ENCODE peak calls at places on chromosomes 2 and 18, in seven cellular contexts. R, Q, E, J, G, L and F are unnamed samples.

GRCh38 chr2:8374782-8375181 is 307.1 kb upstream of the ID2 start:
- DNase-seq in Q (no peak), R (no peak), J (no peak), L (no peak), E (no peak), G (no peak), F (no peak)

GRCh38 chr2:234368861-234369261 is 128.0 kb downstream of the ARL4C start:
- DNase-seq in E (no peak), L (peak; percentile 29), J (no peak), R (peak; percentile 28), Q (peak; percentile 30), G (peak; percentile 12), F (peak; percentile 14)

GRCh38 chr2:61793389-61793836 is 60.4 kb downstream of the FAM161A start:
- DNase-seq in E (peak; percentile 66), J (peak; percentile 92), L (peak; percentile 73), R (peak; percentile 54), G (peak; percentile 85), Q (no peak), F (peak; percentile 47)

GRCh38 chr2:64943387-64944150 is 45.6 kb upstream of the SLC1A4 start:
- DNase-seq in R (peak; percentile 19), J (no peak), E (no peak), G (no peak), L (no peak), Q (no peak), F (no peak)

GRCh38 chr2:33786881-33787280 is 187.8 kb upstream of the FAM98A start:
- DNase-seq in E (no peak), L (no peak), R (no peak), Q (no peak), J (no peak), G (no peak), F (no peak)

GRCh38 chr2:126664234-126664633 is 8.3 kb downstream of the GYPC start:
- DNase-seq in R (no peak), E (no peak), Q (no peak), L (peak; percentile 18), J (no peak), G (no peak), F (no peak)

GRCh38 chr2:15939854-15940660 is at the start of gene MYCN:
- DNase-seq in J (peak; percentile 94), G (peak; percentile 95), Q (peak; percentile 28), E (no peak), L (peak; percentile 48), R (no peak), F (no peak)

GRCh38 chr2:235639387-235639786 is 145.5 kb downstream of the AGAP1 start:
- DNase-seq in Q (peak; percentile 80), E (no peak), R (peak; percentile 95), G (no peak), L (no peak), J (no peak), F (no peak)

GRCh38 chr2:166135849-166136258 is 8.0 kb upstream of the SCN1A start:
- DNase-seq in L (no peak), E (no peak), R (no peak), J (no peak), Q (no peak), G (no peak), F (no peak)

GRCh38 chr2:216083464-216084279 is 2.0 kb downstream of the TMEM169 start:
- DNase-seq in L (no peak), Q (no peak), E (no peak), G (peak; percentile 87), J (peak; percentile 50), R (peak; percentile 83), F (no peak)

GRCh38 chr2:33782395-33783239 is 183.5 kb upstream of the FAM98A start:
- DNase-seq in Q (no peak), L (no peak), J (no peak), E (no peak), R (no peak), G (peak; percentile 39), F (no peak)

GRCh38 chr2:65997941-65998340 is 437.0 kb upstream of the MEIS1 start:
- DNase-seq in E (no peak), Q (no peak), G (no peak), R (no peak), L (no peak), J (no peak), F (no peak)

GRCh38 chr18:54149078-54149697 is 75.3 kb downstream of the MBD2 start:
- DNase-seq in J (no peak), E (no peak), G (no peak), Q (no peak), L (no peak), R (peak; percentile 88), F (no peak)

GRCh38 chr18:36829362-36830140 is 624 bp downstream of the KIAA1328 start:
- DNase-seq in L (no peak), Q (no peak), J (no peak), R (peak; percentile 19), G (peak; percentile 70), E (no peak), F (no peak)

GRCh38 chr2:128502638-128503246 is 184.1 kb upstream of the HS6ST1 start:
- DNase-seq in L (no peak), E (no peak), R (no peak), Q (no peak), G (no peak), J (no peak), F (no peak)

GRCh38 chr18:24514439-24514838 is 54.0 kb downstream of the HRH4 start:
- DNase-seq in G (peak; percentile 52), J (peak; percentile 50), Q (no peak), E (peak; percentile 27), L (peak; percentile 7), R (peak; percentile 54), F (no peak)

GRCh38 chr18:79503891-79504475 is 108.3 kb downstream of the NFATC1 start:
- DNase-seq in R (no peak), J (no peak), Q (no peak), L (no peak), E (no peak), G (no peak), F (no peak)

GRCh38 chr18:54766631-54767030 is 61.6 kb upstream of the RAB27B start:
- DNase-seq in J (no peak), Q (no peak), G (no peak), L (no peak), R (no peak), E (no peak), F (no peak)

GRCh38 chr2:193806088-193806774 is 1611.5 kb upstream of the TMEFF2 start:
- DNase-seq in E (no peak), G (no peak), L (no peak), Q (no peak), J (no peak), R (no peak), F (no peak)

GRCh38 chr18:48428494-48429177 is 19.5 kb upstream of the ZBTB7C start:
- DNase-seq in R (no peak), E (no peak), L (no peak), Q (no peak), J (no peak), G (no peak), F (no peak)

DNA sequence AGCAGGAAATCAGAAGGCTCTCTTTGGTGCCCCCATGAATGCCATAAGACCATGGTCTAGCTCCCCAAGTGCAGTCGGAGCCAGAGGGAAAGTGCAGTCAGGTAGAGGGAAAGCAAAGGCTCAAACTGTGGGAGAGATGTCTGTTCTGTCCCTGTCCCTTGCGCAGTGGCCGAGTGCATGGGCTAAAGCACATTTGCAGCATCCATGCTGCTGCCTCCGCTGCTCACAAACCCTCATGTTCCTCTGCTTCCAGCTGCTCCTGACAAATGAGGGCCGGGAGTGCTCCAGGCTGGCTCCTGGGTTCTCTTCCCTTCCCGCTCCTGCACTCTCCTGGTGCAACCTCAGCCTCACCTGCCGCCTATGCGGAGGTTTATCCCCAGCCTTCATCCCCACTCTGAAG is 34.2 kb downstream of the SCTR start:
- DNase-seq in L (no peak), Q (no peak), R (no peak), G (no peak), E (no peak), J (no peak), F (no peak)
- H3K27ac ChIP-seq in L (no peak overlapping the region), Q (no peak overlapping the region), R (no peak overlapping the region), G (no peak overlapping the region), E (no peak overlapping the region), J (no peak overlapping the region), F (no peak overlapping the region)

GRCh38 chr2:85242321-85242720 is 85.5 kb downstream of the TGOLN2 start:
- DNase-seq in R (no peak), E (no peak), G (no peak), J (no peak), Q (no peak), L (no peak), F (no peak)

GRCh38 chr2:85239102-85239501 is 88.7 kb downstream of the TGOLN2 start:
- DNase-seq in G (no peak), R (no peak), L (no peak), Q (no peak), E (no peak), J (no peak), F (no peak)

GRCh38 chr2:85238607-85239006 is 89.2 kb downstream of the TGOLN2 start:
- DNase-seq in G (no peak), L (no peak), R (no peak), J (no peak), E (no peak), Q (no peak), F (no peak)

GRCh38 chr2:85237849-85238570 is 89.8 kb downstream of the TGOLN2 start:
- DNase-seq in G (peak; percentile 79), E (no peak), Q (no peak), J (peak; percentile 92), L (no peak), R (no peak), F (no peak)

GRCh38 chr2:85240055-85240454 is 87.7 kb downstream of the TGOLN2 start:
- DNase-seq in G (no peak), L (no peak), E (no peak), J (no peak), Q (no peak), R (no peak), F (no peak)
- H3K4me1 ChIP-seq in G (peaks cover 54% of the 10 kb centered on the region), L (no peaks in the 10 kb centered on the region), E (peaks cover 17% of the 10 kb centered on the region), J (peaks cover 35% of the 10 kb centered on the region), Q (no peaks in the 10 kb centered on the region), R (no peaks in the 10 kb centered on the region), F (no peaks in the 10 kb centered on the region)

GRCh38 chr18:12891561-12891960 is 7.5 kb upstream of the PTPN2 start:
- DNase-seq in E (no peak), R (no peak), J (no peak), L (no peak), Q (no peak), G (no peak), F (no peak)

GRCh38 chr18:12890500-12890899 is 6.5 kb upstream of the PTPN2 start:
- DNase-seq in L (no peak), E (no peak), Q (no peak), R (no peak), J (no peak), G (no peak), F (no peak)

GRCh38 chr18:12890964-12891363 is 6.9 kb upstream of the PTPN2 start:
- DNase-seq in R (no peak), L (no peak), G (no peak), J (no peak), Q (no peak), E (no peak), F (no peak)

GRCh38 chr18:12895016-12895415 is 11.0 kb upstream of the PTPN2 start:
- DNase-seq in R (no peak), G (no peak), E (no peak), Q (no peak), L (no peak), J (no peak), F (no peak)
- H3K27ac ChIP-seq in R (no peak overlapping the region), G (no peak overlapping the region), E (no peak overlapping the region), Q (no peak overlapping the region), L (no peak overlapping the region), J (no peak overlapping the region), F (no peak overlapping the region)

DNA sequence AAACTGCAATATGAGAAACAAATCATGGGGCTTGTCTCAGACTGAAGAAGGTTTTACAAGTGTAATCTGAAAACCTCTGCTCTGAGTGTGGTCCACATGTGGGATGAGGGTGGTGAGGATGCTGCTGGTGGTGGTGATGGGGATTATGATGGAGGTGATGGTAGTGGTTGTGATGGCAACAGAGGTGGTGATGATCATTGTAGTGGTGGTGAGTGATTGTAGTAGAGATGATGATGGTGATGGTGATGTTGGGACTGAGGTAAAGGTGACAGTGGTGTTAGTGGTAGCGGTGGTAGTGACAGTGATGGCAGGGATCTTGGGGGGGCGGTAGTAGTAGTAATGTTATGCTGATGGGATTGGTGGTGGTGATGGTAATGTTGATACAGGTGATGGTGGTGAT is 217.8 kb downstream of the ANAPC1 start:
- DNase-seq in Q (no peak), E (no peak), J (no peak), L (no peak), R (no peak), G (no peak), F (no peak)
- H3K4me1 ChIP-seq in Q (no peaks in the 10 kb centered on the region), E (no peaks in the 10 kb centered on the region), J (no peaks in the 10 kb centered on the region), L (peaks cover 16% of the 10 kb centered on the region), R (peaks cover 17% of the 10 kb centered on the region), G (no peaks in the 10 kb centered on the region), F (no peaks in the 10 kb centered on the region)